ENCODE peak calls at places on chromosomes 3 and 15, in four cellular contexts. L is stimulated activated CD4-positive, alpha-beta T cell treated with anti-CD3 and anti-CD28 coated beads, Interleukin-15, amount 100 ng/mL, for 24 hours; K is NCI-H748 treated with DMSO at 0.1 percent for 48 hours; R is fibroblast of the aortic adventitia. T is an unnamed sample.

GRCh38 chr3:12458901-12459300 is 25.4 kb upstream of the TSEN2 start:
- DNase-seq in K (no peak), R (no peak), L (no peak), T (no peak)

GRCh38 chr3:100710355-100711198 is 1.3 kb downstream of the TFG start:
- DNase-seq in R (peak), L (peak), K (no peak), T (no peak)

GRCh38 chr3:36461588-36461987 is 81.3 kb downstream of the STAC start:
- DNase-seq in L (no peak), K (no peak), R (peak), T (no peak)

GRCh38 chr3:49723301-49723630 is 485 bp downstream of the GMPPB start:
- DNase-seq in K (no peak), R (peak), L (peak), T (no peak)

GRCh38 chr3:16741103-16741758 is 136.0 kb upstream of the DAZL start:
- DNase-seq in K (no peak), R (peak), L (peak), T (no peak)

GRCh38 chr3:78506038-78506437 is 1261.8 kb downstream of the ROBO1 start:
- DNase-seq in L (no peak), R (no peak), K (no peak), T (no peak)

GRCh38 chr3:23567917-23568316 is 237.8 kb upstream of the UBE2E1 start:
- DNase-seq in K (no peak), R (peak), L (no peak), T (no peak)

GRCh38 chr15:29135702-29136426 is 133.8 kb downstream of the NSMCE3 start:
- DNase-seq in K (no peak), L (no peak), R (no peak), T (no peak)

GRCh38 chr15:20407553-20407952 is 134.0 kb downstream of the GOLGA6L6 start:
- DNase-seq in L (no peak), K (no peak), R (no peak), T (no peak)

GRCh38 chr3:86787091-86787490 is 203.9 kb downstream of the VGLL3 start:
- DNase-seq in K (no peak), R (peak), L (no peak), T (no peak)

GRCh38 chr3:101690972-101691371 is 4.5 kb upstream of the RPL24 start:
- DNase-seq in K (no peak), L (peak), R (no peak), T (no peak)